ENCODE peak calls at places on chromosomes 3 and 15, in four cellular contexts. One of them, this sample, is unnamed.

GRCh38 chr15:68098465-68098864 is 44.4 kb downstream of the PIAS1 start:
- DNase-seq in BJ: no peak
- DNase-seq in fibroblast of the aortic adventitia: no peak
- DNase-seq in lower lobe of right lung: no peak
- DNase-seq in this sample: no peak

GRCh38 chr3:69085543-69086132 is 901 bp downstream of the ARL6IP5 start:
- DNase-seq in BJ: no peak
- DNase-seq in lower lobe of right lung: peak
- DNase-seq in fibroblast of the aortic adventitia: peak
- DNase-seq in this sample: peak

GRCh38 chr3:177830411-177830849 is 633.1 kb upstream of the TBL1XR1 start:
- DNase-seq in BJ: peak
- DNase-seq in fibroblast of the aortic adventitia: peak
- DNase-seq in lower lobe of right lung: no peak
- DNase-seq in this sample: peak

GRCh38 chr15:39260791-39261190 is 320.1 kb upstream of the THBS1 start:
- DNase-seq in fibroblast of the aortic adventitia: no peak
- DNase-seq in BJ: no peak
- DNase-seq in lower lobe of right lung: no peak
- DNase-seq in this sample: no peak

GRCh38 chr3:125651246-125651645 is 55.9 kb upstream of the OSBPL11 start:
- DNase-seq in BJ: no peak
- DNase-seq in fibroblast of the aortic adventitia: peak
- DNase-seq in lower lobe of right lung: no peak
- DNase-seq in this sample: peak

GRCh38 chr3:30752961-30753360 is 141.5 kb downstream of the GADL1 start:
- DNase-seq in BJ: no peak
- DNase-seq in fibroblast of the aortic adventitia: peak
- DNase-seq in lower lobe of right lung: no peak
- DNase-seq in this sample: peak

GRCh38 chr3:64616953-64617352 is 70.8 kb downstream of the ADAMTS9 start:
- DNase-seq in BJ: no peak
- DNase-seq in lower lobe of right lung: no peak
- DNase-seq in fibroblast of the aortic adventitia: no peak
- DNase-seq in this sample: no peak

GRCh38 chr3:78868570-78868969 is 899.2 kb downstream of the ROBO1 start:
- DNase-seq in fibroblast of the aortic adventitia: no peak
- DNase-seq in lower lobe of right lung: no peak
- DNase-seq in BJ: no peak
- DNase-seq in this sample: no peak

GRCh38 chr15:95132774-95133173 is 901.4 kb downstream of the MCTP2 start:
- DNase-seq in BJ: peak
- DNase-seq in fibroblast of the aortic adventitia: peak
- DNase-seq in lower lobe of right lung: no peak
- DNase-seq in this sample: peak

GRCh38 chr3:67381667-67382272 is 272.6 kb downstream of the SUCLG2 start:
- DNase-seq in fibroblast of the aortic adventitia: peak
- DNase-seq in lower lobe of right lung: no peak
- DNase-seq in BJ: no peak
- DNase-seq in this sample: peak

GRCh38 chr3:77079988-77080585 is 40.2 kb downstream of the ROBO2 start:
- DNase-seq in BJ: no peak
- DNase-seq in lower lobe of right lung: no peak
- DNase-seq in fibroblast of the aortic adventitia: no peak
- DNase-seq in this sample: no peak

GRCh38 chr15:29942548-29942947 is 120.3 kb upstream of the TJP1 start:
- DNase-seq in lower lobe of right lung: no peak
- DNase-seq in BJ: no peak
- DNase-seq in fibroblast of the aortic adventitia: no peak
- DNase-seq in this sample: no peak

GRCh38 chr3:9500108-9501050 is 53.2 kb downstream of the LHFPL4 start:
- DNase-seq in lower lobe of right lung: peak
- DNase-seq in BJ: peak
- DNase-seq in fibroblast of the aortic adventitia: peak
- DNase-seq in this sample: peak

GRCh38 chr15:63238796-63239195 is 38.6 kb upstream of the APH1B start:
- DNase-seq in BJ: no peak
- DNase-seq in lower lobe of right lung: no peak
- DNase-seq in fibroblast of the aortic adventitia: peak
- DNase-seq in this sample: peak

GRCh38 chr15:100330221-100330620 is 11.6 kb downstream of the ADAMTS17 start:
- DNase-seq in BJ: no peak
- DNase-seq in lower lobe of right lung: no peak
- DNase-seq in fibroblast of the aortic adventitia: no peak
- DNase-seq in this sample: no peak
- H3K4me3 ChIP-seq in BJ: no peak
- H3K4me3 ChIP-seq in lower lobe of right lung: no peak
- H3K4me3 ChIP-seq in fibroblast of the aortic adventitia: no peak
- H3K4me3 ChIP-seq in this sample: no peak

DNA sequence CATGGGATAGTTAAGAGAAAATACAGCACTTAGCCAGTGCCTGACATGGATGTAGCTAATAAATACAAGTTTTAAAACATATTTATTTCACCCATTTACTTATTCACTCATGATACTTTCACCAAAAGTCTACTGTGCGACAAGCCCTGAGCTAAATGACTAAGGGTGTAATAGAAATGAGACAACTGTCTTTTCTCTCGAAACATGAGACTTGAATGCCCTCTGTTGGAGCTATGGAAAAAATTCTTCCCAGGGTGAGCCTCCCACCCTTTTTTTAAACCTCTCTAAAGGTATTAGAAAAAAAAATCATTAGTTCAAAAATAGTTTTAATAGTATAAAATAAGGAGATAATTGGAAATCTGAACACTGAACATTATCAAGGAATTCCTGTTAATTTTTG is 24.3 kb upstream of the RPL14 start:
- DNase-seq in fibroblast of the aortic adventitia: no peak
- DNase-seq in lower lobe of right lung: no peak
- DNase-seq in BJ: no peak
- DNase-seq in this sample: no peak
- TF ChIP-seq CTCF in fibroblast of the aortic adventitia: no peak
- TF ChIP-seq CTCF in lower lobe of right lung: no peak
- TF ChIP-seq CTCF in BJ: no peak
- TF ChIP-seq CTCF in this sample: no peak

GRCh38 chr15:84684092-84684491 is 26.1 kb upstream of the NMB start:
- DNase-seq in lower lobe of right lung: no peak
- DNase-seq in BJ: no peak
- DNase-seq in fibroblast of the aortic adventitia: peak
- DNase-seq in this sample: no peak

GRCh38 chr15:84690342-84690741 is 25.6 kb downstream of the SEC11A start:
- DNase-seq in lower lobe of right lung: no peak
- DNase-seq in fibroblast of the aortic adventitia: no peak
- DNase-seq in BJ: no peak
- DNase-seq in this sample: no peak

GRCh38 chr15:84685304-84685703 is 27.3 kb upstream of the NMB start:
- DNase-seq in BJ: peak
- DNase-seq in fibroblast of the aortic adventitia: peak
- DNase-seq in lower lobe of right lung: peak
- DNase-seq in this sample: peak

GRCh38 chr15:84689858-84690257 is 26.1 kb downstream of the SEC11A start:
- DNase-seq in BJ: no peak
- DNase-seq in fibroblast of the aortic adventitia: no peak
- DNase-seq in lower lobe of right lung: no peak
- DNase-seq in this sample: no peak
- H3K4me3 ChIP-seq in BJ: no peak
- H3K4me3 ChIP-seq in fibroblast of the aortic adventitia: no peak
- H3K4me3 ChIP-seq in lower lobe of right lung: no peak
- H3K4me3 ChIP-seq in this sample: no peak

GRCh38 chr3:43879166-43879565 is 188.4 kb downstream of the ABHD5 start:
- DNase-seq in lower lobe of right lung: no peak
- DNase-seq in BJ: no peak
- DNase-seq in fibroblast of the aortic adventitia: no peak
- DNase-seq in this sample: no peak
- TF ChIP-seq CTCF in lower lobe of right lung: peak
- TF ChIP-seq CTCF in BJ: peak
- TF ChIP-seq CTCF in fibroblast of the aortic adventitia: peak
- TF ChIP-seq CTCF in this sample: peak

GRCh38 chr15:93028632-93029612 is 60.1 kb downstream of the RGMA start:
- DNase-seq in fibroblast of the aortic adventitia: peak
- DNase-seq in lower lobe of right lung: peak
- DNase-seq in BJ: peak
- DNase-seq in this sample: peak
- H3K4me3 ChIP-seq in fibroblast of the aortic adventitia: peak
- H3K4me3 ChIP-seq in lower lobe of right lung: no peak
- H3K4me3 ChIP-seq in BJ: no peak
- H3K4me3 ChIP-seq in this sample: peak

GRCh38 chr15:89492934-89493631 is 3.3 kb downstream of the RHCG start:
- DNase-seq in lower lobe of right lung: no peak
- DNase-seq in fibroblast of the aortic adventitia: no peak
- DNase-seq in BJ: no peak
- DNase-seq in this sample: no peak

GRCh38 chr15:89496155-89497098 is at the start of gene RHCG:
- DNase-seq in fibroblast of the aortic adventitia: peak
- DNase-seq in lower lobe of right lung: no peak
- DNase-seq in BJ: no peak
- DNase-seq in this sample: peak

GRCh38 chr15:89495638-89496145 is 691 bp downstream of the RHCG start:
- DNase-seq in fibroblast of the aortic adventitia: no peak
- DNase-seq in BJ: no peak
- DNase-seq in lower lobe of right lung: no peak
- DNase-seq in this sample: no peak

GRCh38 chr15:89494006-89494405 is 2.4 kb downstream of the RHCG start:
- DNase-seq in fibroblast of the aortic adventitia: no peak
- DNase-seq in BJ: no peak
- DNase-seq in lower lobe of right lung: no peak
- DNase-seq in this sample: no peak

GRCh38 chr15:89494941-89495637 is 1.3 kb downstream of the RHCG start:
- DNase-seq in fibroblast of the aortic adventitia: peak
- DNase-seq in lower lobe of right lung: no peak
- DNase-seq in BJ: no peak
- DNase-seq in this sample: no peak
- TF ChIP-seq CTCF in fibroblast of the aortic adventitia: peak
- TF ChIP-seq CTCF in lower lobe of right lung: no peak
- TF ChIP-seq CTCF in BJ: peak
- TF ChIP-seq CTCF in this sample: peak

This sample was measured in AG10803.